ENCODE peak calls at places on chromosomes 6 and 20, in six cellular contexts. J is tibial nerve; O is CD8-positive, alpha-beta memory T cell; F is left ventricle myocardium inferior; H is tibial artery; Y is HCT116. T is an unnamed sample. For H3K4me1 and H3K27me3, the result is how much of the 10 kb centered on the place peaks cover.

GRCh38 chr6:148143771-148144170 is 198.9 kb upstream of the SASH1 start:
- DNase-seq in O (no peak), H (no peak), Y (no peak), F (no peak), J (no peak), T (no peak)

GRCh38 chr6:64170326-64170725 is 534.7 kb downstream of the PHF3 start:
- DNase-seq in H (no peak), F (no peak), O (no peak), J (no peak), Y (no peak), T (no peak)

GRCh38 chr20:4012631-4013030 is 2.7 kb downstream of the RNF24 start:
- DNase-seq in F (no peak), H (no peak), O (no peak), Y (no peak), J (no peak), T (no peak)

GRCh38 chr6:1872649-1873131 is 263.0 kb downstream of the FOXC1 start:
- DNase-seq in H (no peak), Y (no peak), O (no peak), J (no peak), F (no peak), T (no peak)

GRCh38 chr6:116561377-116562018 is 7.9 kb downstream of the CALHM4 start:
- DNase-seq in F (peak), J (peak), O (peak), Y (peak), H (peak), T (peak)

GRCh38 chr20:5486377-5487054 is 169.8 kb upstream of the PROKR2 start:
- DNase-seq in F (no peak), Y (no peak), O (no peak), J (no peak), H (no peak), T (no peak)

GRCh38 chr20:17835240-17835940 is 133.2 kb downstream of the SNX5 start:
- DNase-seq in O (no peak), F (peak), H (peak), J (peak), Y (peak), T (peak)

GRCh38 chr20:4684837-4685413 is 36.8 kb upstream of the PRND start:
- DNase-seq in O (no peak), Y (peak), J (no peak), H (no peak), F (no peak), T (peak)

GRCh38 chr20:25136643-25137559 is 55.0 kb upstream of the VSX1 start:
- DNase-seq in J (peak), F (peak), O (no peak), H (peak), Y (peak), T (no peak)

GRCh38 chr6:159692303-159693127 is 526 bp downstream of the SOD2 start:
- DNase-seq in F (peak), O (peak), Y (no peak), H (peak), J (peak), T (no peak)

GRCh38 chr6:165556116-165556843 is 106.8 kb downstream of the PDE10A start:
- DNase-seq in F (no peak), O (no peak), J (no peak), Y (no peak), H (no peak), T (no peak)

GRCh38 chr6:52786249-52786956 is 17.2 kb downstream of the GSTA1 start:
- DNase-seq in J (no peak), Y (no peak), H (no peak), O (no peak), F (no peak), T (no peak)

GRCh38 chr6:35251949-35252348 is 7.6 kb upstream of the ZNF76 start:
- DNase-seq in Y (no peak), O (no peak), F (no peak), J (no peak), H (no peak), T (no peak)

GRCh38 chr6:103273048-103273447 is 1586.7 kb downstream of the HACE1 start:
- DNase-seq in Y (peak), F (no peak), J (no peak), O (no peak), H (no peak), T (no peak)

GRCh38 chr20:54212871-54213270 is 5.0 kb downstream of the PFDN4 start:
- DNase-seq in F (no peak), Y (no peak), J (no peak), O (no peak), H (no peak), T (no peak)

GRCh38 chr6:148021715-148022114 is 320.9 kb upstream of the SASH1 start:
- DNase-seq in H (no peak), Y (no peak), O (no peak), F (no peak), J (no peak), T (no peak)

GRCh38 chr6:22888147-22888831 is 318.9 kb downstream of the HDGFL1 start:
- DNase-seq in O (no peak), J (no peak), F (no peak), H (no peak), Y (no peak), T (no peak)

GRCh38 chr20:37803476-37804307 is 99.2 kb upstream of the VSTM2L start:
- DNase-seq in H (no peak), O (no peak), J (no peak), Y (no peak), F (no peak), T (no peak)
- H3K4me1 ChIP-seq in H (under half), O (under half), J (under half), Y (under half), F (under half), T (under half)

GRCh38 chr6:111738631-111739030 is 133.0 kb upstream of the TRAF3IP2 start:
- DNase-seq in H (no peak), J (no peak), F (no peak), Y (no peak), O (no peak), T (no peak)
- H3K27ac ChIP-seq in H (no peak), J (no peak), F (no peak), Y (no peak), O (no peak), T (no peak)

GRCh38 chr6:145209312-145209711 is 526.0 kb downstream of the EPM2A start:
- DNase-seq in O (no peak), J (no peak), H (no peak), F (no peak), Y (no peak), T (no peak)
- H3K27me3 ChIP-seq in O (under half), J (under half), H (under half), F (under half), Y (under half), T (under half)

GRCh38 chr20:59159091-59159821 is 4.4 kb upstream of the ZNF831 start:
- DNase-seq in Y (no peak), H (no peak), O (peak), J (no peak), F (no peak), T (no peak)
- H3K4me1 ChIP-seq in Y (under half), H (under half), O (half or more), J (under half), F (under half), T (under half)

GRCh38 chr6:106966229-106966628 is 8.3 kb downstream of the CD24 start:
- DNase-seq in H (no peak), Y (no peak), J (no peak), O (no peak), F (no peak), T (no peak)

GRCh38 chr6:106964099-106964498 is 10.4 kb downstream of the CD24 start:
- DNase-seq in J (no peak), O (no peak), H (no peak), Y (no peak), F (no peak), T (no peak)

GRCh38 chr6:106964954-106965353 is 9.6 kb downstream of the CD24 start:
- DNase-seq in O (no peak), F (no peak), Y (no peak), J (no peak), H (no peak), T (no peak)

GRCh38 chr6:106967936-106968555 is 6.5 kb downstream of the CD24 start:
- DNase-seq in H (no peak), F (no peak), Y (no peak), O (no peak), J (no peak), T (no peak)

GRCh38 chr6:106966671-106967522 is 7.6 kb downstream of the CD24 start:
- DNase-seq in F (no peak), J (no peak), H (no peak), O (no peak), Y (no peak), T (no peak)
- H3K27ac ChIP-seq in F (no peak), J (no peak), H (no peak), O (no peak), Y (no peak), T (no peak)